ENCODE peak calls at places on chromosomes 3 and 15, in five cellular contexts. G, C, P, H and M are unnamed samples.

GRCh38 chr15:76972420-76973361 is 22.2 kb upstream of the PSTPIP1 start:
- DNase-seq in G (no peak), C (no peak), P (no peak), H (no peak), M (no peak)

GRCh38 chr15:74383695-74384565 is 16.5 kb upstream of the CYP11A1 start:
- DNase-seq in G (no peak), C (no peak), P (no peak), H (peak; percentile 71), M (peak; percentile 85)

GRCh38 chr15:32877201-32877600 is 159.4 kb downstream of the GREM1 start:
- DNase-seq in G (no peak), C (no peak), P (no peak), H (no peak), M (no peak)

GRCh38 chr3:4719011-4719649 is 226.0 kb downstream of the ITPR1 start:
- DNase-seq in G (no peak), C (no peak), P (peak; percentile 43), H (no peak), M (no peak)

GRCh38 chr3:45273681-45274515 is 47.8 kb upstream of the TMEM158 start:
- DNase-seq in G (no peak), C (no peak), P (no peak), H (peak; percentile 15), M (no peak)

GRCh38 chr15:72751751-72752455 is 31.7 kb downstream of the ADPGK start:
- DNase-seq in G (no peak), C (no peak), P (no peak), H (peak; percentile 35), M (peak; percentile 21)

GRCh38 chr15:43410572-43411214 is 39.8 kb downstream of the TUBGCP4 start:
- DNase-seq in G (no peak), C (no peak), P (no peak), H (peak; percentile 80), M (no peak)

GRCh38 chr3:142953443-142953842 is 10.0 kb downstream of the PAQR9 start:
- DNase-seq in G (no peak), C (no peak), P (no peak), H (no peak), M (no peak)

GRCh38 chr3:105327662-105328337 is 38.9 kb upstream of the ALCAM start:
- DNase-seq in G (no peak), C (peak; percentile 78), P (no peak), H (peak; percentile 36), M (no peak)

GRCh38 chr3:59425942-59426341 is 376.1 kb upstream of the CFAP20DC start:
- DNase-seq in G (no peak), C (no peak), P (no peak), H (peak; percentile 31), M (no peak)

GRCh38 chr15:52162260-52162659 is 28.9 kb downstream of the GNB5 start:
- DNase-seq in G (no peak), C (no peak), P (no peak), H (peak; percentile 72), M (no peak)

GRCh38 chr3:136840252-136840651 is 21.3 kb downstream of the SLC35G2 start:
- DNase-seq in G (no peak), C (no peak), P (no peak), H (no peak), M (no peak)

GRCh38 chr3:49869525-49870126 is at the start of gene CAMKV:
- DNase-seq in G (no peak), C (no peak), P (peak; percentile 65), H (no peak), M (peak; percentile 60)

GRCh38 chr15:63628123-63628822 is 31.1 kb downstream of the FBXL22 start:
- DNase-seq in G (no peak), C (no peak), P (no peak), H (no peak), M (no peak)

GRCh38 chr15:58498821-58499580 is 67.2 kb downstream of the LIPC start:
- DNase-seq in G (no peak), C (peak; percentile 94), P (no peak), H (peak; percentile 84), M (no peak)

GRCh38 chr3:196135693-196136639 is 54.1 kb upstream of the TFRC start:
- DNase-seq in G (no peak), C (no peak), P (peak; percentile 32), H (peak; percentile 32), M (no peak)

GRCh38 chr15:96336045-96336642 is 5.6 kb downstream of the NR2F2 start:
- DNase-seq in G (no peak), C (no peak), P (no peak), H (no peak), M (no peak)

GRCh38 chr3:127589600-127590281 is 792 bp downstream of the TPRA1 start:
- DNase-seq in G (no peak), C (no peak), P (peak; percentile 61), H (no peak), M (peak; percentile 19)

GRCh38 chr3:13785351-13785750 is 94.5 kb downstream of the WNT7A start:
- DNase-seq in G (no peak), C (no peak), P (no peak), H (no peak), M (no peak)

GRCh38 chr15:44501768-44502366 is 35.1 kb upstream of the EIF3J start:
- DNase-seq in G (no peak), C (peak; percentile 14), P (peak; percentile 47), H (peak; percentile 65), M (peak; percentile 40)